ENCODE peak calls at places on chromosomes 5 and 9, in six cellular contexts. One of them, this sample, is unnamed.

GRCh38 chr9:72579190-72579589 is 57.8 kb downstream of the TMC1 start:
- DNase-seq in iPS-NIHi11: peak
- DNase-seq in adipocyte: peak
- DNase-seq in left ventricle myocardium inferior: peak
- DNase-seq in nephron progenitor cell: no peak
- DNase-seq in psoas muscle: peak
- DNase-seq in this sample: peak

GRCh38 chr9:69295872-69296562 is 29.0 kb upstream of the ENTREP1 start:
- DNase-seq in nephron progenitor cell: no peak
- DNase-seq in iPS-NIHi11: no peak
- DNase-seq in adipocyte: no peak
- DNase-seq in left ventricle myocardium inferior: peak
- DNase-seq in psoas muscle: peak
- DNase-seq in this sample: no peak

GRCh38 chr9:137027369-137028012 is 546 bp downstream of the ABCA2 start:
- DNase-seq in psoas muscle: no peak
- DNase-seq in iPS-NIHi11: no peak
- DNase-seq in left ventricle myocardium inferior: no peak
- DNase-seq in adipocyte: peak
- DNase-seq in nephron progenitor cell: peak
- DNase-seq in this sample: peak

GRCh38 chr5:76689321-76690026 is 26.5 kb upstream of the F2R start:
- DNase-seq in iPS-NIHi11: no peak
- DNase-seq in adipocyte: peak
- DNase-seq in left ventricle myocardium inferior: no peak
- DNase-seq in psoas muscle: no peak
- DNase-seq in nephron progenitor cell: no peak
- DNase-seq in this sample: peak

GRCh38 chr9:84239341-84239740 is 101.2 kb downstream of the SLC28A3 start:
- DNase-seq in iPS-NIHi11: no peak
- DNase-seq in nephron progenitor cell: no peak
- DNase-seq in adipocyte: no peak
- DNase-seq in left ventricle myocardium inferior: no peak
- DNase-seq in psoas muscle: no peak
- DNase-seq in this sample: peak

GRCh38 chr9:121447341-121447834 is 52.3 kb downstream of the GGTA1 start:
- DNase-seq in psoas muscle: no peak
- DNase-seq in iPS-NIHi11: no peak
- DNase-seq in adipocyte: peak
- DNase-seq in nephron progenitor cell: no peak
- DNase-seq in left ventricle myocardium inferior: no peak
- DNase-seq in this sample: peak

GRCh38 chr5:180717989-180718388 is 21.9 kb downstream of the OR2Y1 start:
- DNase-seq in nephron progenitor cell: no peak
- DNase-seq in iPS-NIHi11: no peak
- DNase-seq in psoas muscle: no peak
- DNase-seq in adipocyte: no peak
- DNase-seq in left ventricle myocardium inferior: no peak
- DNase-seq in this sample: no peak

GRCh38 chr9:38362912-38363588 is 29.5 kb upstream of the ALDH1B1 start:
- DNase-seq in psoas muscle: no peak
- DNase-seq in nephron progenitor cell: peak
- DNase-seq in iPS-NIHi11: peak
- DNase-seq in left ventricle myocardium inferior: no peak
- DNase-seq in adipocyte: peak
- DNase-seq in this sample: peak

GRCh38 chr5:147809830-147810666 is 21.4 kb downstream of the SPINK1 start:
- DNase-seq in adipocyte: no peak
- DNase-seq in nephron progenitor cell: no peak
- DNase-seq in left ventricle myocardium inferior: no peak
- DNase-seq in iPS-NIHi11: no peak
- DNase-seq in psoas muscle: no peak
- DNase-seq in this sample: no peak

GRCh38 chr9:125494555-125494920 is 212.5 kb downstream of the MAPKAP1 start:
- DNase-seq in adipocyte: peak
- DNase-seq in nephron progenitor cell: no peak
- DNase-seq in left ventricle myocardium inferior: no peak
- DNase-seq in iPS-NIHi11: no peak
- DNase-seq in psoas muscle: no peak
- DNase-seq in this sample: peak

GRCh38 chr5:80059354-80059980 is 24.3 kb downstream of the THBS4 start:
- DNase-seq in left ventricle myocardium inferior: no peak
- DNase-seq in psoas muscle: no peak
- DNase-seq in adipocyte: peak
- DNase-seq in nephron progenitor cell: no peak
- DNase-seq in iPS-NIHi11: no peak
- DNase-seq in this sample: no peak

GRCh38 chr9:18743976-18744375 is 270.0 kb downstream of the ADAMTSL1 start:
- DNase-seq in left ventricle myocardium inferior: no peak
- DNase-seq in nephron progenitor cell: no peak
- DNase-seq in adipocyte: no peak
- DNase-seq in psoas muscle: no peak
- DNase-seq in iPS-NIHi11: no peak
- DNase-seq in this sample: peak

GRCh38 chr5:137039939-137040515 is 459.1 kb downstream of the SPOCK1 start:
- DNase-seq in left ventricle myocardium inferior: no peak
- DNase-seq in psoas muscle: no peak
- DNase-seq in iPS-NIHi11: no peak
- DNase-seq in adipocyte: no peak
- DNase-seq in nephron progenitor cell: no peak
- DNase-seq in this sample: no peak

GRCh38 chr9:99565203-99565602 is 256.5 kb upstream of the NR4A3 start:
- DNase-seq in nephron progenitor cell: no peak
- DNase-seq in adipocyte: no peak
- DNase-seq in psoas muscle: no peak
- DNase-seq in left ventricle myocardium inferior: peak
- DNase-seq in iPS-NIHi11: no peak
- DNase-seq in this sample: no peak

GRCh38 chr5:159161361-159162214 is 47.8 kb downstream of the RNF145 start:
- DNase-seq in iPS-NIHi11: no peak
- DNase-seq in left ventricle myocardium inferior: no peak
- DNase-seq in adipocyte: no peak
- DNase-seq in psoas muscle: no peak
- DNase-seq in nephron progenitor cell: no peak
- DNase-seq in this sample: no peak

GRCh38 chr5:94849821-94850736 is 231.6 kb downstream of the SLF1 start:
- DNase-seq in left ventricle myocardium inferior: no peak
- DNase-seq in adipocyte: peak
- DNase-seq in nephron progenitor cell: peak
- DNase-seq in psoas muscle: no peak
- DNase-seq in iPS-NIHi11: peak
- DNase-seq in this sample: peak

GRCh38 chr5:10660135-10660534 is 96.3 kb downstream of the ANKRD33B start:
- DNase-seq in adipocyte: no peak
- DNase-seq in nephron progenitor cell: no peak
- DNase-seq in iPS-NIHi11: no peak
- DNase-seq in left ventricle myocardium inferior: no peak
- DNase-seq in psoas muscle: peak
- DNase-seq in this sample: no peak

GRCh38 chr5:125587631-125588030 is 835.6 kb upstream of the GRAMD2B start:
- DNase-seq in iPS-NIHi11: no peak
- DNase-seq in nephron progenitor cell: no peak
- DNase-seq in adipocyte: peak
- DNase-seq in psoas muscle: no peak
- DNase-seq in left ventricle myocardium inferior: no peak
- DNase-seq in this sample: no peak

GRCh38 chr5:128353416-128354107 is 184.5 kb downstream of the FBN2 start:
- DNase-seq in nephron progenitor cell: no peak
- DNase-seq in adipocyte: no peak
- DNase-seq in left ventricle myocardium inferior: no peak
- DNase-seq in iPS-NIHi11: no peak
- DNase-seq in psoas muscle: no peak
- DNase-seq in this sample: no peak

GRCh38 chr9:13911473-13911872 is 402.5 kb downstream of the NFIB start:
- DNase-seq in adipocyte: no peak
- DNase-seq in psoas muscle: no peak
- DNase-seq in iPS-NIHi11: no peak
- DNase-seq in nephron progenitor cell: no peak
- DNase-seq in left ventricle myocardium inferior: no peak
- DNase-seq in this sample: no peak

GRCh38 chr9:100277166-100277979 is 75.4 kb downstream of the TEX10 start:
- DNase-seq in psoas muscle: no peak
- DNase-seq in iPS-NIHi11: no peak
- DNase-seq in left ventricle myocardium inferior: no peak
- DNase-seq in nephron progenitor cell: no peak
- DNase-seq in adipocyte: peak
- DNase-seq in this sample: peak

GRCh38 chr5:179256229-179257189 is 88.8 kb downstream of the ADAMTS2 start:
- DNase-seq in adipocyte: no peak
- DNase-seq in left ventricle myocardium inferior: no peak
- DNase-seq in iPS-NIHi11: no peak
- DNase-seq in nephron progenitor cell: no peak
- DNase-seq in psoas muscle: no peak
- DNase-seq in this sample: no peak

This sample was measured in GM03348.